ENCODE peak calls at places on chromosomes 13 and 19, in four cellular contexts. A is H1, K is GM23338, D is PC-3. J is an unnamed sample. For H3K79me2 and H4K20me1, the result is how much of the 10 kb centered on the place peaks cover.

GRCh38 chr13:59358014-59358413 is 805.7 kb downstream of the DIAPH3 start:
- DNase-seq in A (no peak), K (no peak), D (no peak), J (no peak)

GRCh38 chr13:96650301-96650886 is 343.9 kb downstream of the OXGR1 start:
- DNase-seq in D (peak), A (no peak), K (no peak), J (no peak)

GRCh38 chr19:42246143-42246868 is 3.9 kb upstream of the GSK3A start:
- DNase-seq in K (peak), A (no peak), D (peak), J (peak)

GRCh38 chr19:45999653-46000121 is 4.4 kb downstream of the CCDC61 start:
- DNase-seq in K (peak), A (no peak), D (no peak), J (peak)

GRCh38 chr13:112859817-112860190 is 109.2 kb upstream of the MCF2L start:
- DNase-seq in A (no peak), K (no peak), D (peak), J (no peak)

GRCh38 chr19:29810504-29810871 is 1.3 kb upstream of the CCNE1 start:
- DNase-seq in K (no peak), D (peak), A (no peak), J (no peak)

GRCh38 chr13:33235078-33235477 is 50.5 kb downstream of the STARD13 start:
- DNase-seq in D (peak), K (no peak), A (no peak), J (no peak)

GRCh38 chr19:16626796-16627193 is 1.2 kb downstream of the MED26 start:
- DNase-seq in A (no peak), D (no peak), K (no peak), J (peak)

GRCh38 chr13:66468656-66469055 is 761.5 kb downstream of the PCDH9 start:
- DNase-seq in D (no peak), K (no peak), A (no peak), J (no peak)

GRCh38 chr13:30107536-30108136 is 199.7 kb downstream of the KATNAL1 start:
- DNase-seq in D (peak), K (no peak), A (no peak), J (no peak)

GRCh38 chr13:35475960-35476943 is at the start of gene MAB21L1:
- DNase-seq in K (peak), A (no peak), D (no peak), J (peak)

GRCh38 chr19:20611866-20612265 is 46.3 kb upstream of the ZNF737 start:
- DNase-seq in D (no peak), A (no peak), K (no peak), J (no peak)

GRCh38 chr19:18053571-18054219 is 33.0 kb downstream of the IL12RB1 start:
- DNase-seq in A (no peak), D (peak), K (no peak), J (no peak)

GRCh38 chr13:42007844-42008243 is 40.6 kb upstream of the DGKH start:
- DNase-seq in A (no peak), D (peak), K (no peak), J (no peak)

GRCh38 chr19:7773841-7774240 is 10.8 kb downstream of the CLEC4M start:
- DNase-seq in K (no peak), D (no peak), A (no peak), J (no peak)

GRCh38 chr19:1122972-1123363 is 19.2 kb downstream of the GPX4 start:
- DNase-seq in D (peak), A (no peak), K (peak), J (peak)

GRCh38 chr19:33556261-33556660 is 34.7 kb upstream of the PEPD start:
- DNase-seq in A (no peak), D (no peak), K (no peak), J (no peak)

GRCh38 chr13:113935081-113935511 is 38.8 kb downstream of the C13orf46 start:
- DNase-seq in K (peak), A (no peak), D (no peak), J (peak)

GRCh38 chr19:17394891-17395415 is 957 bp upstream of the CCDC194 start:
- DNase-seq in D (peak), K (peak), A (peak), J (peak)

GRCh38 chr19:45767410-45767880 is 1.6 kb downstream of the SIX5 start:
- DNase-seq in K (peak), A (no peak), D (peak), J (peak)

GRCh38 chr13:84126671-84127171 is 244.4 kb upstream of the SLITRK1 start:
- DNase-seq in D (no peak), A (no peak), K (no peak), J (no peak)

GRCh38 chr13:30576528-30576927 is 41.2 kb upstream of the USPL1 start:
- DNase-seq in A (no peak), K (no peak), D (peak), J (no peak)

GRCh38 chr13:99985886-99986527 is 4.4 kb downstream of the ZIC2 start:
- DNase-seq in K (no peak), A (no peak), D (no peak), J (peak)
- TF ChIP-seq EZH2 in K (peak), A (no peak), D (peak), J (no peak)

DNA sequence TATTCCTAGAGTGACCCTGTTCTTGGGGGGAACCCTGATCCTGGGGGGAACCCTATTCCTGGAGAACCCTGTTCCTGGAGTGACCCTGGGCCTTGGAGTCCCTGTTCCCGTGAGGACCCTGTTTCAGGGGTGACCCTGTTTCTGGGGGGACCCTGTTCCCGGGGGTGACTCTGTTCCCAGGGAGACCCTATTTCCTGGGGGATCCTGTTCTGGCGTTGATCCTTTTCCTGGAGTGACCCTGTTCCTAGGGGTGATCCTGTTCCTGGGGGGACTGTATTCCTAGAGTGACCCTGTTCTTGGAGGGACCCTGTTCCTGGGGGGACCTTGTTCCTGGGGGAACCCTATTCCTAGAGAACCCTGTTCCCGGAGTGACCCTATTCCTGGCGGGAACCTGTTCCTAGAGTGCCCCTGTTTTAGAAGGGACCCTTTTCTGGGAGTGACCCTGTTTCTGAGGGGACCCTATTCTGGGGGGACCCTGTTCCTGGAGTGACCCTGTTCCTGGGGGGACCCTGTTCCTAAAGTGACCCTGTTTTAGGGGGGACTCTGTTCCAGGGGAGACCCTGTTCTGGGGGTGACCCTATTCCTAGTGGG is 15.0 kb downstream of the GNA15 start:
- DNase-seq in A (no peak), D (no peak), K (no peak), J (no peak)
- H3K79me2 ChIP-seq in A (under half), D (under half), K (under half), J (under half)

GRCh38 chr19:6220385-6221191 is 59.2 kb downstream of the MLLT1 start:
- DNase-seq in K (no peak), A (no peak), D (no peak), J (no peak)

GRCh38 chr19:6219147-6219525 is 60.6 kb downstream of the MLLT1 start:
- DNase-seq in D (no peak), K (no peak), A (no peak), J (no peak)

GRCh38 chr19:6218497-6219146 is 61.2 kb downstream of the MLLT1 start:
- DNase-seq in D (peak), K (peak), A (peak), J (peak)

GRCh38 chr19:6221220-6221877 is 58.4 kb downstream of the MLLT1 start:
- DNase-seq in K (no peak), D (no peak), A (no peak), J (no peak)

DNA sequence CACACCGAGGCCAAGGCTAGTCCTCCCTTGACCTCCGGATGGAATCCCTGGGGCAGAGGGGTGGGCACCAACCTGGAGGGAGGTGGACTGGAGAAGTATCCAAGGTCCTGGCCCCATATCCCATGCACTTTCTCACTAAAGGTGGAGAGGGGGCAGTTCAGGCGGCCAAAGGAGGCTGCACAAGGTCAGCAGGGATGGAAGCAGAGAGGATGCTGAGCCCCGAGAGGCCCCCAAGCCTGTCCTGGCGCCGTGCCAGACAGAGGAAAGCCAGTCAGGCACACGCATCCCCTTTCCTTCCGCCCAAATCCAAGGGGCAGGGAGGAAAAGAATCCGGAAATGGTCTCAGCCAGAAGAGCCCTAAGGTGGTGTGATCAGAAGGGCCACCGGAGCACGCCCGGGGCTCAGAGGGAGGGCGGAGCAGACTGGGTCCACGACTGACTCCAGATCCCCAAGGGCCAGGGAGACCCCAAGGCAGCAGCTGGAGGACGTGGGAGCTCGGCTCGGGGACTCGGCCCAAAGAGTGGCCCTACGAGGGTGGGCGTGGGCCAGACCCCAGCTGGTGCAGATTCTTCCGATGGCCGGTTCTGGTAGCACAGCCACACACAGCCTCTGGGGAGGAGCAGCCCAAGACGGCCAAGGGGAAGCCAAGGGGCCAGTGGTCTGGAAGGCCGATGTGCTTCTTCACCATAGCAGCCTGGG is 60.0 kb downstream of the MLLT1 start:
- DNase-seq in D (no peak), A (no peak), K (no peak), J (no peak)
- H4K20me1 ChIP-seq in D (under half), A (under half), K (under half), J (under half)

GRCh38 chr13:52010890-52011689 is at the start of gene ATP7B:
- DNase-seq in D (no peak), A (no peak), K (peak), J (peak)
- TF ChIP-seq EZH2 in D (no peak), A (peak), K (no peak), J (peak)

GRCh38 chr19:5292453-5292842 is 48.2 kb downstream of the PTPRS start:
- DNase-seq in A (no peak), K (no peak), D (peak), J (no peak)
- H3K79me2 ChIP-seq in A (under half), K (half or more), D (under half), J (half or more)

GRCh38 chr19:5006821-5007220 is 37.9 kb downstream of the KDM4B start:
- DNase-seq in K (no peak), D (no peak), A (no peak), J (no peak)

GRCh38 chr19:5003781-5004180 is 34.9 kb downstream of the KDM4B start:
- DNase-seq in D (no peak), A (no peak), K (no peak), J (no peak)

GRCh38 chr19:5002143-5002542 is 33.2 kb downstream of the KDM4B start:
- DNase-seq in K (no peak), A (no peak), D (peak), J (no peak)

GRCh38 chr19:5005096-5005495 is 36.2 kb downstream of the KDM4B start:
- DNase-seq in A (no peak), D (no peak), K (no peak), J (no peak)

DNA sequence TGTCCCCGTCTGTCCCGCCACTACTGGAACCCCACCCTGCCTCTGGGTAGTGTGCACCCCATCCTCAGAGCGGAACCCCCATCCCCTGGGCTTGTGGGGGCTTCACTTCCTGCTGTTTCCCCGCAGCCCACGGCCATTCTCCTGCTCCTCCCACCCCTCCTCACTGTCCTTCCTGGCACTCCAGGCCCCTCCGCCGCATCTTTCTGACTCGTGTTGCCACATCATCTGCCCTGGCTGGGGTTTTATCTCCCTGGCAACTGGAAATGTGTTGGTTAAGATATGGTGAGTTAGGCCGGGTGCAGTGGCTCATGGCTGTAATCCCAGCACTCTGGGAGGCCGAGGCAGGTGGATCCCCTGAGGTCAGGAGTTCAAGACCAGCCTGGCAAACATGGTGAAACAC is 37.3 kb downstream of the KDM4B start:
- DNase-seq in K (no peak), A (no peak), D (peak), J (no peak)
- H4K20me1 ChIP-seq in K (under half), A (under half), D (under half), J (half or more)

DNA sequence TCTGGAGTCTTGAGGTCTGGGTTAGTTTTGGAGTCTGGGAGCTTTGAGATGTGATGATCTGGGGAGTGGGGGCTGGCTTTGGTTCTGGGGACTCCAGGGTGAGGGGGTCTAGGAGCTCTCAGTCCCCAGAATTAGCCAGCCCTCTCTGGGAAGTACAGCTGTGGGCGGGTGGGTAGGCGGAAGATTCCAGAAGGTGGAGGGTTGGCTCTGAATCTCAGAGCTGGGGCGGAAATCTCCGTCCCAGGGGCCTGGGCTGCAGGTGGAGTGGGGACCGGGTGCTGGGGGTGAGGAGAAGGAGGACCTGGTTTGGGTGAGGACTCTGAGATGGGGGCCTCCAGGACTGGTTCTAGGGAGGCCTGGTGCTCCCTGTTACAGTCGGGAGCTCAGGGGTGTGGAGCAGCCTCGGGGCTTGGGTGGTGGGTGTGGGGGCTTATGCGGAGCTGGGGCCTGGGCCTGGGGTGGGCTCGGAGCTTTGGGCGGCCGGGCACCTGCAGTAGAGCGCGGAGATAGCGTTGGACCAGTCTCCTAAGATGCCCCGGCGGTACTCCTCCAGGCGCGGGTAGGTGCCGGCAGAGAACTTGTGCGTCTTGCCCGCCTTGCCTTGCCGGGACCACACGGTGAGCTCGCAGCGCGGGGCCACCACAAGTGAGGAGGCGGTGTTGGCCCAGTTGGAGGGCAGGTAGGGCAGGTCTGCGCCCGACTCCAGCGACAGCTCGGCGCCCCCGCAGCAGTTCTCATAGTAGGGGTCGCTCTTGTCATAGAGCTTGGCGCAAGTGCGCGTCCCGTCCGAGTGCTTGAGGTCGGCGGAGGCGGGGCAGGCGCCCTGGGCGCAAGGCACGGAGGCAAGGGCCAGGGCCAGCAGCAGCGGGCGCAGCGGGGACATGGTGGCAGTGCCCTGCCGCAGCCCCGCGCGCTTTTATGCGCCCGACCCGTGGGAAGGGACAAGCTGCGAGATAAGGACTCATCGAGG is at the start of gene SYCN:
- DNase-seq in A (no peak), K (peak), D (no peak), J (no peak)
- TF ChIP-seq EZH2 in A (peak), K (no peak), D (no peak), J (no peak)

DNA sequence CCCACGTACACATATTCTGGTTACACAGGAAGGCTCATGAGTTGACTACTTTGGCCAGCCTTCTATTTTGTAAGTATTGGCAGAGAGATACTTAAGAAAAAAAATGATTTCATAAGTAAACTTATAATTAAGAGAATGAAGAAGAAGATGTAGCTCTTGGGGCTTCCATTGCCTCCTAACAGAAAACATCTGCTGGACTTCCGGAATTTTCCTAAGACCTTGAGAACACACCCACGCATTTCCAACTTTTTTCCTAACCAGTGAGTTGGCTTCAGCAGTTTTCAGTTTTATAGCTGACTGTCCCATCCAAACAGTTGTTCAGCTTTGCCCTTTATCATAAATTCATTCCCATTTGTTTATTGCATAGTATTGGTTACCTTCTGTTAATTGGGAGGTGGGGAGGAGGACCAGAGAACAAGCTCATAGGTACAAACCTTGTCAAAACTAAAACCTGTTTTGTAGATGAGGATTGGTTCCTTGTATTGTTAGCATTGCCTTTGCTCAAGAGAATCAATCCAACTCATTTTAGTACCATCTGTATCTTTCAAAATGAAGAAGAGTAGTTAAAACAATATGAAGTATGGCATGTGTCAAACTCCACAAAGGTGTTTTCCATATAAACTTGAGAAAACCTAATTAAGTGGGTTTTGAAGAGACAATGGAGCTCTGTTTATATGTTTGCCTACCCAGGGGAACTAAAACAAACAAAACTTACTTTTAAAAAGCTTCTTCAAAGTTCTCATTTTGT is 93.9 kb downstream of the COL4A2 start:
- DNase-seq in K (no peak), D (no peak), A (no peak), J (no peak)
- H3K79me2 ChIP-seq in K (under half), D (under half), A (under half), J (under half)

DNA sequence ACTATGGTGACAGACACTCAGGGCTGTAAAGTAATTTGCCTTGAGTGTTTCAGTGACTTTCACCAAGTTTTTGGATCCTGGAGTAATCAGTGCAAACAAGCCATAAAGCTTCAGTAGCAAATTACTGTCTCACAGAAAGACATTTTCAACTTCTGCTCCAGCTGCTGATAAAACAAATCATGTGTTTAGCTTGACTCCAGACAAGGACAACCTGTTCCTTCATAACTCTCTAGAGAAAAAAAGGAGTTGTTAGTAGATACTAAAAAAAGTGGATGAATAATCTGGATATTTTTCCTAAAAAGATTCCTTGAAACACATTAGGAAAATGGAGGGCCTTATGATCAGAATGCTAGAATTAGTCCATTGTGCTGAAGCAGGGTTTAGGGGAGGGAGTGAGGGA is 9.4 kb downstream of the ARGLU1 start:
- DNase-seq in A (no peak), D (no peak), K (no peak), J (no peak)
- H4K20me1 ChIP-seq in A (under half), D (under half), K (half or more), J (half or more)